ENCODE peak calls at places on chromosomes 16 and 17, in nine cellular contexts. One of them, this sample, is unnamed.

GRCh38 chr17:44097110-44097810 is 26.2 kb downstream of the HDAC5 start:
- DNase-seq in A549: no peak
- DNase-seq in adrenal gland: peak
- DNase-seq in sigmoid colon: no peak
- DNase-seq in stomach: peak
- DNase-seq in heart left ventricle: peak
- DNase-seq in ovary: no peak
- DNase-seq in transverse colon: no peak
- DNase-seq in body of pancreas: peak
- DNase-seq in this sample: no peak

GRCh38 chr16:3235856-3236669 is 1.1 kb upstream of the ZNF200 start:
- DNase-seq in A549: no peak
- DNase-seq in adrenal gland: peak
- DNase-seq in sigmoid colon: peak
- DNase-seq in stomach: peak
- DNase-seq in heart left ventricle: peak
- DNase-seq in ovary: peak
- DNase-seq in transverse colon: peak
- DNase-seq in body of pancreas: no peak
- DNase-seq in this sample: no peak

GRCh38 chr16:50428116-50428515 is 59.3 kb upstream of the BRD7 start:
- DNase-seq in A549: no peak
- DNase-seq in adrenal gland: no peak
- DNase-seq in sigmoid colon: no peak
- DNase-seq in stomach: no peak
- DNase-seq in heart left ventricle: no peak
- DNase-seq in ovary: no peak
- DNase-seq in transverse colon: no peak
- DNase-seq in body of pancreas: no peak
- DNase-seq in this sample: no peak

GRCh38 chr16:30628628-30629342 is 18.6 kb upstream of the ZNF689 start:
- DNase-seq in A549: peak
- DNase-seq in adrenal gland: peak
- DNase-seq in sigmoid colon: peak
- DNase-seq in stomach: peak
- DNase-seq in heart left ventricle: peak
- DNase-seq in ovary: peak
- DNase-seq in transverse colon: peak
- DNase-seq in body of pancreas: peak
- DNase-seq in this sample: no peak

GRCh38 chr17:7634384-7634783 is 4.4 kb downstream of the SHBG start:
- DNase-seq in A549: peak
- DNase-seq in adrenal gland: peak
- DNase-seq in sigmoid colon: no peak
- DNase-seq in stomach: no peak
- DNase-seq in heart left ventricle: peak
- DNase-seq in ovary: peak
- DNase-seq in transverse colon: no peak
- DNase-seq in body of pancreas: no peak
- DNase-seq in this sample: no peak

GRCh38 chr17:29581583-29582253 is 7.7 kb downstream of the GIT1 start:
- DNase-seq in A549: no peak
- DNase-seq in adrenal gland: peak
- DNase-seq in sigmoid colon: no peak
- DNase-seq in stomach: no peak
- DNase-seq in heart left ventricle: peak
- DNase-seq in ovary: no peak
- DNase-seq in transverse colon: no peak
- DNase-seq in body of pancreas: peak
- DNase-seq in this sample: no peak

GRCh38 chr16:64982581-64982980 is 139.3 kb downstream of the CDH11 start:
- DNase-seq in A549: no peak
- DNase-seq in adrenal gland: no peak
- DNase-seq in sigmoid colon: no peak
- DNase-seq in stomach: no peak
- DNase-seq in heart left ventricle: no peak
- DNase-seq in ovary: no peak
- DNase-seq in transverse colon: no peak
- DNase-seq in body of pancreas: no peak
- DNase-seq in this sample: no peak

GRCh38 chr16:83066011-83066410 is 439.2 kb downstream of the CDH13 start:
- DNase-seq in A549: no peak
- DNase-seq in adrenal gland: no peak
- DNase-seq in sigmoid colon: no peak
- DNase-seq in stomach: no peak
- DNase-seq in heart left ventricle: no peak
- DNase-seq in ovary: no peak
- DNase-seq in transverse colon: no peak
- DNase-seq in body of pancreas: no peak
- DNase-seq in this sample: no peak

GRCh38 chr16:24309222-24309905 is 53.2 kb downstream of the CACNG3 start:
- DNase-seq in A549: no peak
- DNase-seq in adrenal gland: peak
- DNase-seq in sigmoid colon: no peak
- DNase-seq in stomach: peak
- DNase-seq in heart left ventricle: no peak
- DNase-seq in ovary: no peak
- DNase-seq in transverse colon: no peak
- DNase-seq in body of pancreas: peak
- DNase-seq in this sample: no peak

GRCh38 chr17:78240012-78240655 is 8.7 kb downstream of the TMEM235 start:
- DNase-seq in A549: no peak
- DNase-seq in adrenal gland: no peak
- DNase-seq in sigmoid colon: no peak
- DNase-seq in stomach: no peak
- DNase-seq in heart left ventricle: no peak
- DNase-seq in ovary: no peak
- DNase-seq in transverse colon: no peak
- DNase-seq in body of pancreas: no peak
- DNase-seq in this sample: no peak

GRCh38 chr17:9728005-9728404 is 63.4 kb downstream of the DHRS7C start:
- DNase-seq in A549: no peak
- DNase-seq in adrenal gland: no peak
- DNase-seq in sigmoid colon: no peak
- DNase-seq in stomach: no peak
- DNase-seq in heart left ventricle: no peak
- DNase-seq in ovary: no peak
- DNase-seq in transverse colon: no peak
- DNase-seq in body of pancreas: no peak
- DNase-seq in this sample: no peak

GRCh38 chr17:9729034-9729650 is 62.2 kb downstream of the DHRS7C start:
- DNase-seq in A549: peak
- DNase-seq in adrenal gland: no peak
- DNase-seq in sigmoid colon: no peak
- DNase-seq in stomach: no peak
- DNase-seq in heart left ventricle: no peak
- DNase-seq in ovary: no peak
- DNase-seq in transverse colon: no peak
- DNase-seq in body of pancreas: no peak
- DNase-seq in this sample: no peak

GRCh38 chr17:9728564-9728963 is 62.8 kb downstream of the DHRS7C start:
- DNase-seq in A549: no peak
- DNase-seq in adrenal gland: no peak
- DNase-seq in sigmoid colon: no peak
- DNase-seq in stomach: no peak
- DNase-seq in heart left ventricle: no peak
- DNase-seq in ovary: no peak
- DNase-seq in transverse colon: no peak
- DNase-seq in body of pancreas: no peak
- DNase-seq in this sample: no peak

GRCh38 chr17:9726291-9726690 is 65.1 kb downstream of the DHRS7C start:
- DNase-seq in A549: no peak
- DNase-seq in adrenal gland: no peak
- DNase-seq in sigmoid colon: no peak
- DNase-seq in stomach: no peak
- DNase-seq in heart left ventricle: no peak
- DNase-seq in ovary: no peak
- DNase-seq in transverse colon: no peak
- DNase-seq in body of pancreas: no peak
- DNase-seq in this sample: no peak

DNA sequence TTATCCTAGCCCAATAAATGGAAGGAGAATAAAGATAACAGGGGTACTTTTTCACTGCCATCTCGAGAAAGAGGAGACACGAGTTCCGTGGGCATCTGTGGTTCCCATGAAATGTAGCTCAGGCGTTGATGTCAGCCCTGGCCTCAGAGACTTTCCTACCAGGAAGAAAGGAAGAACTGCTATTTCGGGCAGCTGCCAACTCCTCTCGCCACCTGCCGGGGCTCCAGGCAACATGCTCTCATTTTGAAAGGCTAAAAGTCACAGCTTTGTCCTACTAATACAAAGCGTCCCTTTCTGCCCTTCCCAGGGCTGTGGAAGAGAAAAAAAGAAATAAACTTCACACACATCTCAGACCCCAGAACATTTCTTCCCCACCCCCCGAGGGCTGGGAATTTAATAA is 65.8 kb downstream of the DHRS7C start:
- DNase-seq in A549: no peak
- DNase-seq in adrenal gland: no peak
- DNase-seq in sigmoid colon: no peak
- DNase-seq in stomach: no peak
- DNase-seq in heart left ventricle: no peak
- DNase-seq in ovary: no peak
- DNase-seq in transverse colon: no peak
- DNase-seq in body of pancreas: no peak
- DNase-seq in this sample: no peak
- TF ChIP-seq CTCF in A549: no peak
- TF ChIP-seq CTCF in adrenal gland: no peak
- TF ChIP-seq CTCF in sigmoid colon: no peak
- TF ChIP-seq CTCF in stomach: no peak
- TF ChIP-seq CTCF in heart left ventricle: no peak
- TF ChIP-seq CTCF in ovary: no peak
- TF ChIP-seq CTCF in transverse colon: no peak
- TF ChIP-seq CTCF in body of pancreas: no peak
- TF ChIP-seq CTCF in this sample: no peak

DNA sequence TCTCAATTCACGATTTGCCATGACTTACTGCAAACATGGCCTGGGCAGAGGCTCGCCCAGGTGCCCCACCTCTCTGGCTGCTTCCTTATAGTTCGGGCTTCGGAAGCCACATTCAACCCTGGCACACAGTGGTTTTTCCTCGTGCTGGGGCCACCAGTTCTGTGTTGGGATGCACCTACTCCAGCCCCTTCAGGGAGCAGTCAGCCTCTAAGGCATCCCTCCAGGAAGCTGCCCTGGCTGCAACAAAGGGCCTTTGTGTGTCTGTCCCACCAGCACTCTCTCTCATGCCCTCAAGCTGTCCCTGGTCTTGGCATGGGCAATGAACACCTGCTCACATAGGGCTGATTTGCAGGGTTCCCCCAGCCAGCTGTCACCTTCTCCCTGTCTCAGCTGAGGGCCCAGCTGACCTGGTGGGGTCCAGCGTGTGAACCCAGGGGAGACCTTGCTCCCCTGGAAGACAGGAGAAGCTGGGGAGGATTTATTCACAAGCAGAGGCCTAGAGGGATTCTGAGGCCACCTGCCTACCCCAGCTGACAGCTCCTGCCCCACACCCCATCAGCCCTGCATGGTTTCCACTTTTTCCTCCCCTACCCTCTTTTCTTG is 804 bp upstream of the NOXO1 start:
- DNase-seq in A549: no peak
- DNase-seq in adrenal gland: no peak
- DNase-seq in sigmoid colon: no peak
- DNase-seq in stomach: no peak
- DNase-seq in heart left ventricle: no peak
- DNase-seq in ovary: no peak
- DNase-seq in transverse colon: peak
- DNase-seq in body of pancreas: peak
- DNase-seq in this sample: no peak
- TF ChIP-seq POLR2A in A549: no peak
- TF ChIP-seq POLR2A in adrenal gland: no peak
- TF ChIP-seq POLR2A in sigmoid colon: no peak
- TF ChIP-seq POLR2A in stomach: no peak
- TF ChIP-seq POLR2A in heart left ventricle: no peak
- TF ChIP-seq POLR2A in ovary: no peak
- TF ChIP-seq POLR2A in transverse colon: peak
- TF ChIP-seq POLR2A in body of pancreas: no peak
- TF ChIP-seq POLR2A in this sample: no peak

DNA sequence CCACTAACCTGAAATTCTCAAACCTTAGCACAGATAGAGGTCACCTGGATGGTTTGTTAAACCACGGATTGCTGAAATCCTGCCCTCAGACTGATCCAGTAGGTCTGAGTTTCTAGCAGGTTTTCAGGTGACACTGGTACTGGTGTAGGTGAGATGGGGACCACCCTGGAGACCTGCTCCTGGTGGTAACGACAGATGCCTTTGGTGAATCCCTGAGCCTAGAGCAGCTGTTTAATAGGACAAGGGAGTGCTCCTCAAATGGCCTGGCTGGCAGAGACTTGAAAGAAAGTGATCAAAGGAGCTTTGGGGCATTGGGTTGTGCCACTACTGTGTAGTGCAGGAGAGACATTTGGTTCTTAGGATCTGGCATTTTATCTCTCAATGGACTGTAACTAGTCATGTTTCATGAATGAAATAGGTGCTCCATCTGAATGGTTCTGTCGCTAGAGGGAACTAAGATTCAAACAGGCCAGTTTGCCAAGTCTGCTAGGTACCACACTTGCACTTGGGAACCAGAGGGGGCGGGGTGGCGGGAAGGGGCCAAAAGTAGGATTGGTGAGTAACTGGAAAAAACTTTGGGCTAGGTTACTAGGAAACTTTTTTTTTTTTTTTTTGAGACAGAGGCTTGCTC is 2.9 kb upstream of the IFI35 start:
- DNase-seq in A549: no peak
- DNase-seq in adrenal gland: peak
- DNase-seq in sigmoid colon: no peak
- DNase-seq in stomach: no peak
- DNase-seq in heart left ventricle: no peak
- DNase-seq in ovary: no peak
- DNase-seq in transverse colon: no peak
- DNase-seq in body of pancreas: peak
- DNase-seq in this sample: no peak
- TF ChIP-seq CTCF in A549: no peak
- TF ChIP-seq CTCF in adrenal gland: no peak
- TF ChIP-seq CTCF in sigmoid colon: no peak
- TF ChIP-seq CTCF in stomach: no peak
- TF ChIP-seq CTCF in heart left ventricle: no peak
- TF ChIP-seq CTCF in ovary: no peak
- TF ChIP-seq CTCF in transverse colon: no peak
- TF ChIP-seq CTCF in body of pancreas: no peak
- TF ChIP-seq CTCF in this sample: no peak

DNA sequence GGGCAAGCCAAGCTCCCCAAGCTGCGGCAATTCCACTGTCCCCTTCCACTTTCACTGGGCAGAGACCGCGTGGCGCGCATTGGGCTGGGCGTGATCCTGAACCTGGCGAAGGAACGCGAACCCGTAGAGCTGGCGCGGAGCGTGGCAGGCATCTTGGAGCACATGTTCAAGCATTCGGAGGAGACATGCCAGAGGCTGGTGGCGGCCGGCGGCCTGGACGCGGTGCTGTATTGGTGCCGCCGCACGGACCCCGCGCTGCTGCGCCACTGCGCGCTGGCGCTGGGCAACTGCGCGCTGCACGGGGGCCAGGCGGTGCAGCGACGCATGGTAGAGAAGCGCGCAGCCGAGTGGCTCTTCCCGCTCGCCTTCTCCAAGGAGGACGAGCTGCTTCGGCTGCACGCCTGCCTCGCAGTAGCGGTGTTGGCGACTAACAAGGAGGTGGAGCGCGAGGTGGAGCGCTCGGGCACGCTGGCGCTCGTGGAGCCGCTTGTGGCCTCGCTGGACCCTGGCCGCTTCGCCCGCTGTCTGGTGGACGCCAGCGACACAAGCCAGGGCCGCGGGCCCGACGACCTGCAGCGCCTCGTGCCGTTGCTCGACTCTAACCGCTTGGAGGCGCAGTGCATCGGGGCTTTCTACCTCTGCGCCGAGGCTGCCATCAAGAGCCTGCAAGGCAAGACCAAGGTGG is 9.8 kb downstream of the SARM1 start:
- DNase-seq in A549: no peak
- DNase-seq in adrenal gland: no peak
- DNase-seq in sigmoid colon: no peak
- DNase-seq in stomach: peak
- DNase-seq in heart left ventricle: no peak
- DNase-seq in ovary: no peak
- DNase-seq in transverse colon: peak
- DNase-seq in body of pancreas: no peak
- DNase-seq in this sample: no peak
- TF ChIP-seq POLR2A in A549: no peak
- TF ChIP-seq POLR2A in adrenal gland: no peak
- TF ChIP-seq POLR2A in sigmoid colon: no peak
- TF ChIP-seq POLR2A in stomach: no peak
- TF ChIP-seq POLR2A in heart left ventricle: no peak
- TF ChIP-seq POLR2A in ovary: no peak
- TF ChIP-seq POLR2A in transverse colon: no peak
- TF ChIP-seq POLR2A in body of pancreas: no peak
- TF ChIP-seq POLR2A in this sample: no peak

This sample was measured in esophagus squamous epithelium.